ENCODE peak calls at places on chromosome 3, in six cellular contexts. One of them, this sample, is unnamed.

GRCh38 chr3:13420051-13420816 is at the start of gene NUP210:
- DNase-seq in stimulated activated CD8-positive, alpha-beta memory T cell treated with anti-CD3 and anti-CD28 coated beads, Interleukin-15, amount 100 ng/mL, for 4 hours: no peak
- DNase-seq in NCI-H460: no peak
- DNase-seq in stomach: peak
- DNase-seq in HFF-Myc: no peak
- DNase-seq in activated CD4-positive, alpha-beta T cell treated with anti-CD3 and anti-CD28 coated beads, Interleukin-2, amount 50 U/mL, for 24 hours: no peak
- DNase-seq in this sample: no peak

GRCh38 chr3:58260733-58261132 is 23.1 kb downstream of the ABHD6 start:
- DNase-seq in HFF-Myc: no peak
- DNase-seq in stimulated activated CD8-positive, alpha-beta memory T cell treated with anti-CD3 and anti-CD28 coated beads, Interleukin-15, amount 100 ng/mL, for 4 hours: no peak
- DNase-seq in stomach: no peak
- DNase-seq in NCI-H460: no peak
- DNase-seq in activated CD4-positive, alpha-beta T cell treated with anti-CD3 and anti-CD28 coated beads, Interleukin-2, amount 50 U/mL, for 24 hours: no peak
- DNase-seq in this sample: no peak

GRCh38 chr3:132134611-132135010 is 99.8 kb upstream of the CPNE4 start:
- DNase-seq in stimulated activated CD8-positive, alpha-beta memory T cell treated with anti-CD3 and anti-CD28 coated beads, Interleukin-15, amount 100 ng/mL, for 4 hours: no peak
- DNase-seq in activated CD4-positive, alpha-beta T cell treated with anti-CD3 and anti-CD28 coated beads, Interleukin-2, amount 50 U/mL, for 24 hours: no peak
- DNase-seq in NCI-H460: peak
- DNase-seq in stomach: no peak
- DNase-seq in HFF-Myc: peak
- DNase-seq in this sample: no peak

GRCh38 chr3:51711352-51712019 is 4.6 kb downstream of the GRM2 start:
- DNase-seq in NCI-H460: no peak
- DNase-seq in stomach: peak
- DNase-seq in activated CD4-positive, alpha-beta T cell treated with anti-CD3 and anti-CD28 coated beads, Interleukin-2, amount 50 U/mL, for 24 hours: no peak
- DNase-seq in stimulated activated CD8-positive, alpha-beta memory T cell treated with anti-CD3 and anti-CD28 coated beads, Interleukin-15, amount 100 ng/mL, for 4 hours: no peak
- DNase-seq in HFF-Myc: no peak
- DNase-seq in this sample: no peak

GRCh38 chr3:23877324-23877980 is 39.3 kb downstream of the NKIRAS1 start:
- DNase-seq in stomach: no peak
- DNase-seq in stimulated activated CD8-positive, alpha-beta memory T cell treated with anti-CD3 and anti-CD28 coated beads, Interleukin-15, amount 100 ng/mL, for 4 hours: no peak
- DNase-seq in HFF-Myc: no peak
- DNase-seq in NCI-H460: peak
- DNase-seq in activated CD4-positive, alpha-beta T cell treated with anti-CD3 and anti-CD28 coated beads, Interleukin-2, amount 50 U/mL, for 24 hours: no peak
- DNase-seq in this sample: no peak

GRCh38 chr3:186418601-186419238 is 56.7 kb upstream of the DGKG start:
- DNase-seq in HFF-Myc: no peak
- DNase-seq in stimulated activated CD8-positive, alpha-beta memory T cell treated with anti-CD3 and anti-CD28 coated beads, Interleukin-15, amount 100 ng/mL, for 4 hours: no peak
- DNase-seq in activated CD4-positive, alpha-beta T cell treated with anti-CD3 and anti-CD28 coated beads, Interleukin-2, amount 50 U/mL, for 24 hours: no peak
- DNase-seq in NCI-H460: no peak
- DNase-seq in stomach: no peak
- DNase-seq in this sample: no peak

GRCh38 chr3:159239054-159239453 is 437.2 kb downstream of the MFSD1 start:
- DNase-seq in stomach: no peak
- DNase-seq in stimulated activated CD8-positive, alpha-beta memory T cell treated with anti-CD3 and anti-CD28 coated beads, Interleukin-15, amount 100 ng/mL, for 4 hours: no peak
- DNase-seq in NCI-H460: no peak
- DNase-seq in activated CD4-positive, alpha-beta T cell treated with anti-CD3 and anti-CD28 coated beads, Interleukin-2, amount 50 U/mL, for 24 hours: no peak
- DNase-seq in HFF-Myc: no peak
- DNase-seq in this sample: no peak

GRCh38 chr3:194485471-194485875 is 1.3 kb downstream of the ATP13A3 start:
- DNase-seq in stomach: no peak
- DNase-seq in activated CD4-positive, alpha-beta T cell treated with anti-CD3 and anti-CD28 coated beads, Interleukin-2, amount 50 U/mL, for 24 hours: no peak
- DNase-seq in stimulated activated CD8-positive, alpha-beta memory T cell treated with anti-CD3 and anti-CD28 coated beads, Interleukin-15, amount 100 ng/mL, for 4 hours: no peak
- DNase-seq in NCI-H460: no peak
- DNase-seq in HFF-Myc: no peak
- DNase-seq in this sample: no peak

GRCh38 chr3:53236112-53236841 is 19.5 kb downstream of the TKT start:
- DNase-seq in NCI-H460: peak
- DNase-seq in HFF-Myc: peak
- DNase-seq in activated CD4-positive, alpha-beta T cell treated with anti-CD3 and anti-CD28 coated beads, Interleukin-2, amount 50 U/mL, for 24 hours: no peak
- DNase-seq in stimulated activated CD8-positive, alpha-beta memory T cell treated with anti-CD3 and anti-CD28 coated beads, Interleukin-15, amount 100 ng/mL, for 4 hours: no peak
- DNase-seq in stomach: peak
- DNase-seq in this sample: no peak

GRCh38 chr3:86988986-86989385 is 2.0 kb downstream of the VGLL3 start:
- DNase-seq in stomach: no peak
- DNase-seq in stimulated activated CD8-positive, alpha-beta memory T cell treated with anti-CD3 and anti-CD28 coated beads, Interleukin-15, amount 100 ng/mL, for 4 hours: no peak
- DNase-seq in activated CD4-positive, alpha-beta T cell treated with anti-CD3 and anti-CD28 coated beads, Interleukin-2, amount 50 U/mL, for 24 hours: no peak
- DNase-seq in HFF-Myc: no peak
- DNase-seq in NCI-H460: no peak
- DNase-seq in this sample: no peak

GRCh38 chr3:122975163-122975923 is 52.2 kb downstream of the SEMA5B start:
- DNase-seq in HFF-Myc: no peak
- DNase-seq in activated CD4-positive, alpha-beta T cell treated with anti-CD3 and anti-CD28 coated beads, Interleukin-2, amount 50 U/mL, for 24 hours: no peak
- DNase-seq in stomach: no peak
- DNase-seq in stimulated activated CD8-positive, alpha-beta memory T cell treated with anti-CD3 and anti-CD28 coated beads, Interleukin-15, amount 100 ng/mL, for 4 hours: no peak
- DNase-seq in NCI-H460: no peak
- DNase-seq in this sample: no peak

GRCh38 chr3:99505646-99506269 is 132.6 kb upstream of the COL8A1 start:
- DNase-seq in stimulated activated CD8-positive, alpha-beta memory T cell treated with anti-CD3 and anti-CD28 coated beads, Interleukin-15, amount 100 ng/mL, for 4 hours: no peak
- DNase-seq in activated CD4-positive, alpha-beta T cell treated with anti-CD3 and anti-CD28 coated beads, Interleukin-2, amount 50 U/mL, for 24 hours: no peak
- DNase-seq in HFF-Myc: peak
- DNase-seq in NCI-H460: peak
- DNase-seq in stomach: no peak
- DNase-seq in this sample: peak